ENCODE peak calls at places on chromosomes 3 and 15, in nine cellular contexts. D is A549, G is right lobe of liver, J is neural progenitor cell, K is prostate gland, W is fibroblast of lung, I is GM23338, U is stomach, L is spleen. Q is an unnamed sample. For H3K4me1, the result is how much of the 10 kb centered on the place peaks cover.

GRCh38 chr15:26773485-26773877 is 615 bp upstream of the GABRB3 start:
- DNase-seq in D (peak), G (no peak), J (peak), K (no peak), W (no peak), I (peak), U (no peak), L (no peak), Q (no peak)

GRCh38 chr15:20355256-20355868 is 186.2 kb downstream of the GOLGA6L6 start:
- DNase-seq in D (no peak), G (no peak), J (no peak), K (no peak), W (no peak), I (no peak), U (no peak), L (peak), Q (no peak)

GRCh38 chr3:67381667-67382272 is 272.6 kb downstream of the SUCLG2 start:
- DNase-seq in D (peak), G (no peak), J (peak), K (no peak), W (peak), I (peak), U (no peak), L (no peak), Q (peak)

GRCh38 chr15:37618368-37618767 is 316.1 kb upstream of the TMCO5A start:
- DNase-seq in D (no peak), G (no peak), J (no peak), K (no peak), W (no peak), I (no peak), U (no peak), L (no peak), Q (no peak)

GRCh38 chr15:81343371-81343770 is 19.4 kb upstream of the STARD5 start:
- DNase-seq in D (no peak), G (no peak), J (no peak), K (no peak), W (no peak), I (no peak), U (no peak), L (no peak), Q (no peak)

GRCh38 chr15:42149493-42150245 is 6.8 kb downstream of the PLA2G4F start:
- DNase-seq in D (no peak), G (no peak), J (no peak), K (no peak), W (no peak), I (peak), U (peak), L (peak), Q (no peak)

GRCh38 chr15:87959080-87959479 is 297.5 kb downstream of the NTRK3 start:
- DNase-seq in D (no peak), G (no peak), J (peak), K (no peak), W (no peak), I (peak), U (no peak), L (no peak), Q (no peak)

GRCh38 chr3:16350041-16350952 is 85.3 kb downstream of the OXNAD1 start:
- DNase-seq in D (no peak), G (no peak), J (no peak), K (no peak), W (peak), I (no peak), U (no peak), L (no peak), Q (no peak)

GRCh38 chr3:53708001-53708621 is 138.1 kb downstream of the CHDH start:
- DNase-seq in D (no peak), G (peak), J (no peak), K (no peak), W (no peak), I (no peak), U (peak), L (no peak), Q (no peak)

GRCh38 chr3:184354121-184354728 is 7.2 kb downstream of the CLCN2 start:
- DNase-seq in D (peak), G (peak), J (peak), K (peak), W (peak), I (peak), U (peak), L (no peak), Q (peak)

GRCh38 chr3:22296641-22297040 is 545.6 kb upstream of the ZNF385D start:
- DNase-seq in D (no peak), G (no peak), J (no peak), K (no peak), W (peak), I (no peak), U (no peak), L (no peak), Q (no peak)

GRCh38 chr3:148455098-148455497 is 242.6 kb upstream of the AGTR1 start:
- DNase-seq in D (no peak), G (no peak), J (no peak), K (no peak), W (peak), I (no peak), U (no peak), L (no peak), Q (no peak)

GRCh38 chr3:188183452-188183851 is 29.5 kb downstream of the LPP start:
- DNase-seq in D (no peak), G (no peak), J (no peak), K (no peak), W (no peak), I (no peak), U (no peak), L (no peak), Q (no peak)

GRCh38 chr3:30355622-30356021 is 250.8 kb upstream of the TGFBR2 start:
- DNase-seq in D (no peak), G (no peak), J (peak), K (no peak), W (no peak), I (no peak), U (no peak), L (no peak), Q (no peak)

GRCh38 chr3:195176776-195177175 is 94.2 kb downstream of the XXYLT1 start:
- DNase-seq in D (no peak), G (no peak), J (no peak), K (no peak), W (no peak), I (no peak), U (no peak), L (no peak), Q (no peak)

GRCh38 chr3:17046623-17047022 is 161.9 kb downstream of the PLCL2 start:
- DNase-seq in D (no peak), G (no peak), J (no peak), K (no peak), W (no peak), I (no peak), U (no peak), L (no peak), Q (no peak)

GRCh38 chr3:87468235-87468634 is 191.9 kb upstream of the POU1F1 start:
- DNase-seq in D (no peak), G (no peak), J (no peak), K (no peak), W (no peak), I (no peak), U (no peak), L (no peak), Q (no peak)

GRCh38 chr15:89187911-89188514 is 33.4 kb downstream of the RLBP1 start:
- DNase-seq in D (no peak), G (peak), J (no peak), K (no peak), W (no peak), I (no peak), U (no peak), L (no peak), Q (no peak)

DNA sequence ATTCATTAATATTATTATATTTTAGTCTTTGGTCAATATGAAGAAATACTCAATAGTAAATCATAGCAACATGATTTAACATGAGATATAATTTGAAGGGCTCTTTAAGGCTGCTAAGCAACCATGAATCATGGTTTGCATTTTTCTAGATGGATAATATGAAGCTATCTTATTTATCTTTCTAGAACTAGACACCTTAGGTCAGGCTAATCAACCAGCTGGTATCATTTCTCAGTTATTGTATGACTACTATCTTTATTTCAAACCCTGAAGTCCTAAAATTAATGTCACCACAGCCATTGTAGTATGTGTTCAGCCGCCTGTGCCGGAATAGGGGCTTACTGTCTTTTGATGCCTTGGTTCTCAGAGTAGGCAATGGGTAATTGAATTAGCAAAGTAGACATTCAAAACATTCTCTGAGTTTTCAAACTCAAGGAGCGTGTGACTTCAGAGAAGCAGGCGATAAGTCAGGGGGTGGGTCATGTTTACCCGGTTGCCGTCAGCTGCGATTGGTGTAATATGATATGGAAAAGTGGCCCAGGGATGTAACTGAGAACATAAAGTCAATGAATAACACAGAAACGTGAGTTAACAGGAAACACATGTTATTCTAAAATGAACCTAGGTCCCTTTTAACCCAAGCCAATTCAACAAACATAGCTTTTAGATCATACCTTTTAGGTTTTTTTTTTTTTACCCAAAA is 93.4 kb upstream of the CTDSPL start:
- DNase-seq in D (no peak), G (no peak), J (no peak), K (no peak), W (peak), I (peak), U (peak), L (no peak), Q (no peak)
- H3K4me1 ChIP-seq in D (under half), G (under half), J (under half), K (under half), W (under half), I (under half), U (under half), L (under half), Q (under half)

GRCh38 chr15:66908503-66909095 is 156.8 kb upstream of the SMAD3 start:
- DNase-seq in D (no peak), G (no peak), J (no peak), K (no peak), W (no peak), I (no peak), U (no peak), L (no peak), Q (no peak)
- TF ChIP-seq CTCF in D (no peak), G (no peak), J (no peak), K (no peak), W (no peak), I (peak), U (no peak), L (no peak), Q (no peak)

DNA sequence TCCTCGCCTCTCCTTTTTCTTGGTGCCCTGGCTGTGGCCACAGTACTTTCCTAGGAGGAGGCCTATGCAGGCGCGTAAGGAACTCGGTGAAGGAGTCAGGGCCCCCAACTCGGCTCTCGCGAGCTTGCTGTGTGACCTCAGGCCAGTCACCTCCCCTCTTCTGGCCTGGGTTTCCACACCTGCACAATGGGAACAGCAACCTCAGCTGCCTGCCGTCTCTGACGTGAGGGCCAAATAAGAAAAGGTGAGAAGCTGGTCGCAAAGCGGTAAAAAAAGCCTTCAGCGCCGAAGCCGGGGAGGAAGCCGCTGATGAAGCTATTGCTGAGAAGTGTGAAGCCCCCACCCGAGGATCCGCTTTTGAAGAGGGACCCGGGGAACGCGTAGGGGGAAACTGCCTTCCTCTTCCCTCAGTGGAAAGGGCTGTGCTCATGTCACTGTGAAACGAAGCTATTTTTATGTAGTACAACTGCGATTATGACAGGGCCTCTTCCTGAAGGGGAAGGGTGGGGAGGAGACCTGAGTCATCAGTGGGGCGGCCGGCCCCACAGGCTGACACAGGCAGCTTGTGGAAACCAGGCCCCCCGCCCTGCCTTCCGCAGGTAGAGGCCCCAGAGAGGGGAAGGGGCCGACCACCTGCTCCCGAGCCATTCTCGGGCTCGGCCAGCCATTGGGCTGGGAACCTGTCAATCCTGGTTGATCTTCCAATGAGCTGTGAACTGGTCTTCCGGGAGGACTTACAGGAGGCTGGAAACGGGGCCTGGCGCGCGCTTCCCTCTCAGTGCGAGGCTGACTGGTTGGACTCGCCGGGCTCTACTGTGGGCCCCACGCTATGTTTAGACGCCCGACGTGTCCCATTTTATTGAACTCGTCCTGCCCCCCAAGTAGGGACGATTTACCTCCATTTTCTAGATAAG is 18.0 kb upstream of the ANKDD1A start:
- DNase-seq in D (no peak), G (peak), J (peak), K (peak), W (peak), I (peak), U (peak), L (peak), Q (peak)
- H3K4me3 ChIP-seq in D (no peak), G (no peak), J (peak), K (peak), W (no peak), I (peak), U (peak), L (peak), Q (no peak)

GRCh38 chr15:96331141-96331941 is 841 bp downstream of the NR2F2 start:
- DNase-seq in D (no peak), G (peak), J (peak), K (no peak), W (peak), I (no peak), U (no peak), L (no peak), Q (no peak)
- H3K4me1 ChIP-seq in D (under half), G (under half), J (under half), K (under half), W (under half), I (half or more), U (under half), L (under half), Q (under half)

DNA sequence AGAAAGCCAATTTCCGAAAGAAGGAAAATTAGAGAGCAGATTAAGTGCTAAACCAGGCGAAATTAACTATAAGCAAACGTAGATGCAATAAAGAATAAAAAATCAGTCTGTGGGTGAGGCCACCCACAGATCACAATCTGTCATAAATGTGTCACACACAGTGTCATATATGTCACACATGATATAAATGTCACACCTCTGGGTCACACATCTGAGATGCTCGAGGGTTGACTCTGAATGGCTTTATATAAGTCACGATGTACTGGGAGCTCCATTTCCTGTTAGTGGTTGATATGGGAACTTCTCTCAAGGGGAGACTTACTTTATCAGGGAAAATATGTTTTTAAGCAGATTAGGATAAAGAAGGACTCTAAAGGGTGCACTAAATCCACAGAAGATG is 84.0 kb upstream of the MEF2A start:
- DNase-seq in D (no peak), G (no peak), J (no peak), K (no peak), W (no peak), I (no peak), U (no peak), L (no peak), Q (no peak)
- TF ChIP-seq CTCF in D (no peak), G (no peak), J (no peak), K (no peak), W (no peak), I (no peak), U (no peak), L (no peak), Q (no peak)

DNA sequence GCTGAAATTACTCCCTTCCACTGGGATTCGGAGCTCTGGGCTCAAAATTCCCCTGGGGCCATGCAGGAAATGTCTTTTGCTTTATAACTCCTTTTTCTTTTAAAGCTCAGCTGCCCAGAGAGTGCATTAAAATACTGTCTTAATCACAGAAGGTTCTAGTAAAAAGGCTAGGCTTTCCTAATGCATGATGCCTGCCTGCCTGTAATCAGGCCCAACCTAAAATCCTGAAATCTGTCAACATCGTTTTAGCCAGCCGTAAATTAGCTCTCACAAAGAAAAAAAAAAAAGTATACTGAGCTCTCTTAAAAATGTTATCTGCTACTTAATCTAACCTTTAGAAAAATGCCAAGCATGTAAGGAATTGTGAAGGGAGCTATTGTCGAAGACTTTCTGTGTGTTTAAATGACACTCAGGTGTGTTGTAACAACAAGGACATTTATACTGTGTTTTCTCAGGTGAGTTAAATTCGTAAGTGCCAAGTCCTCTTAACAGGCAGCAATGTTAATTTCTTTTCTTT is 26.4 kb downstream of the RARB start:
- DNase-seq in D (no peak), G (no peak), J (no peak), K (no peak), W (no peak), I (peak), U (no peak), L (no peak), Q (no peak)
- H3K4me3 ChIP-seq in D (no peak), G (no peak), J (no peak), K (no peak), W (peak), I (no peak), U (no peak), L (no peak), Q (no peak)

GRCh38 chr3:125059488-125060245 is 3.9 kb upstream of the HEG1 start:
- DNase-seq in D (no peak), G (no peak), J (no peak), K (no peak), W (no peak), I (peak), U (no peak), L (no peak), Q (no peak)
- H3K4me1 ChIP-seq in D (half or more), G (under half), J (under half), K (under half), W (under half), I (under half), U (under half), L (under half), Q (under half)

GRCh38 chr3:141777957-141778813 is 15.0 kb downstream of the GRK7 start:
- DNase-seq in D (no peak), G (no peak), J (no peak), K (no peak), W (no peak), I (no peak), U (no peak), L (no peak), Q (no peak)

GRCh38 chr3:141783632-141784031 is 20.4 kb downstream of the GRK7 start:
- DNase-seq in D (no peak), G (no peak), J (no peak), K (no peak), W (no peak), I (no peak), U (no peak), L (no peak), Q (no peak)

GRCh38 chr3:141779667-141780066 is 16.5 kb downstream of the GRK7 start:
- DNase-seq in D (no peak), G (no peak), J (no peak), K (no peak), W (no peak), I (no peak), U (no peak), L (no peak), Q (no peak)

GRCh38 chr3:141784096-141784495 is 20.9 kb downstream of the GRK7 start:
- DNase-seq in D (no peak), G (no peak), J (no peak), K (no peak), W (no peak), I (no peak), U (no peak), L (no peak), Q (no peak)

GRCh38 chr3:141782386-141782932 is 19.3 kb downstream of the GRK7 start:
- DNase-seq in D (no peak), G (no peak), J (no peak), K (no peak), W (peak), I (peak), U (no peak), L (no peak), Q (no peak)
- TF ChIP-seq CTCF in D (no peak), G (no peak), J (no peak), K (no peak), W (peak), I (peak), U (no peak), L (no peak), Q (no peak)

GRCh38 chr3:39433642-39434041 is 27.1 kb downstream of the RPSA start:
- DNase-seq in D (no peak), G (no peak), J (no peak), K (no peak), W (peak), I (no peak), U (no peak), L (no peak), Q (no peak)
- H3K4me3 ChIP-seq in D (no peak), G (no peak), J (no peak), K (no peak), W (no peak), I (no peak), U (no peak), L (no peak), Q (no peak)